ENCODE peak calls at places on chromosomes 13 and 19, in seven cellular contexts. B is IMR-90, J is mesenchymal stem cell, N is H9, U is OCI-LY7, L is trophoblast cell, Y is neuronal stem cell. C is an unnamed sample.
A peak's percentile ranks its signal among the peaks of the same experiment; 100 is the strongest.

GRCh38 chr19:10736916-10737551 is 19.2 kb downstream of the DNM2 start:
- DNase-seq in J (no peak), U (no peak), Y (no peak), L (peak; percentile 73), B (no peak), N (no peak), C (no peak)

GRCh38 chr19:30036154-30037129 is 94.4 kb downstream of the URI1 start:
- DNase-seq in B (peak; percentile 26), J (peak; percentile 3), U (no peak), N (no peak), L (peak; percentile 49), Y (no peak), C (no peak)

GRCh38 chr13:25901460-25902376 is 150.1 kb downstream of the SHISA2 start:
- DNase-seq in Y (no peak), J (peak; percentile 93), N (no peak), B (peak; percentile 11), L (no peak), U (peak; percentile 11), C (peak; percentile 94)

GRCh38 chr19:45848922-45849321 is 14.0 kb downstream of the SYMPK start:
- DNase-seq in N (no peak), J (peak; percentile 19), U (peak; percentile 11), B (no peak), Y (no peak), L (no peak), C (no peak)

GRCh38 chr13:100063333-100063732 is 25.6 kb upstream of the PCCA start:
- DNase-seq in Y (no peak), U (no peak), N (no peak), J (peak; percentile 49), L (peak; percentile 78), B (peak; percentile 44), C (no peak)

GRCh38 chr19:2360876-2361232 is 789 bp downstream of the TMPRSS9 start:
- DNase-seq in B (no peak), U (no peak), L (no peak), Y (no peak), J (no peak), N (no peak), C (no peak)

GRCh38 chr13:30898721-30899188 is 7.3 kb upstream of the MEDAG start:
- DNase-seq in Y (no peak), N (no peak), L (no peak), J (peak; percentile 100), B (peak; percentile 98), U (no peak), C (no peak)

GRCh38 chr19:58304255-58304654 is 922 bp upstream of the ERVK3-1 start:
- DNase-seq in L (no peak), B (no peak), N (no peak), U (no peak), J (no peak), Y (no peak), C (no peak)

GRCh38 chr13:89862691-89863036 is 1484.8 kb upstream of the MIR17HG start:
- DNase-seq in N (no peak), J (no peak), B (no peak), U (no peak), L (no peak), Y (no peak), C (no peak)

GRCh38 chr19:37304190-37304883 is 66.6 kb upstream of the ZNF527 start:
- DNase-seq in B (no peak), N (peak; percentile 76), L (no peak), Y (peak; percentile 41), J (no peak), U (no peak), C (no peak)

GRCh38 chr13:99442273-99442895 is 58.9 kb upstream of the TM9SF2 start:
- DNase-seq in L (peak; percentile 25), N (no peak), J (peak; percentile 51), B (peak; percentile 45), U (peak; percentile 48), Y (peak; percentile 32), C (no peak)

GRCh38 chr13:111645598-111646463 is 325.4 kb downstream of the TEX29 start:
- DNase-seq in L (no peak), B (no peak), Y (no peak), N (no peak), U (no peak), J (no peak), C (no peak)

GRCh38 chr13:111646464-111646855 is 326.0 kb downstream of the TEX29 start:
- DNase-seq in N (no peak), L (no peak), B (no peak), Y (no peak), U (no peak), J (no peak), C (no peak)

GRCh38 chr13:111652676-111653075 is 332.2 kb downstream of the TEX29 start:
- DNase-seq in L (no peak), N (peak; percentile 4), Y (no peak), U (no peak), B (no peak), J (no peak), C (no peak)

GRCh38 chr13:111654531-111654930 is 334.1 kb downstream of the TEX29 start:
- DNase-seq in N (peak; percentile 15), U (no peak), J (no peak), Y (no peak), L (no peak), B (no peak), C (no peak)

DNA sequence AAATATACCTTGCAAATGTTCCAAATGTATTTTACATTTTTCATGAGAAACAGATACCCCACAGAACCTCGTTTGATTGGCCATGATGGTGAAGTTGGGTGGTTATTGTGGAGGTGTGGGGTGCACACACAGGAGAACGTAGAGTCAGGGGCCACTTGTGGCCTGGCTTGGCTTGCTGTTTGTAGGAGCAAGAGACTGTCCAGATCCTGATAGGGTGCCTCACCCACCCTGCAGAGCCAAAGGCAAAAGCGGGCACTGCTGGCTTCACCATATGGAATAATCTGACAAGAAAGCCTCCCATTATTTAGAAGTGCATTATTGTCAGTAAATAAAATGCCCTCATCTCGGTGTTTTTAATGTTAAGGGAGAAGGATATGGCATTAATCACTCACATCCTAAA is 330.2 kb downstream of the TEX29 start:
- DNase-seq in Y (no peak), U (no peak), N (peak; percentile 2), L (no peak), J (no peak), B (no peak), C (no peak)
- H3K4me1 ChIP-seq in Y (no peaks in the 10 kb centered on the region), U (no peaks in the 10 kb centered on the region), N (no peaks in the 10 kb centered on the region), L (no peaks in the 10 kb centered on the region), J (no peaks in the 10 kb centered on the region), B (no peaks in the 10 kb centered on the region), C (no peaks in the 10 kb centered on the region)

GRCh38 chr19:41880329-41880708 is 2.7 kb upstream of the ARHGEF1 start:
- DNase-seq in L (no peak), J (no peak), Y (no peak), U (no peak), B (no peak), N (no peak), C (no peak)

GRCh38 chr19:41883821-41884733 is 1.1 kb downstream of the ARHGEF1 start:
- DNase-seq in B (peak; percentile 96), J (peak; percentile 96), N (peak; percentile 97), U (peak; percentile 98), L (peak; percentile 97), Y (peak; percentile 90), C (peak; percentile 78)

GRCh38 chr19:41886761-41887710 is 4.1 kb downstream of the ARHGEF1 start:
- DNase-seq in Y (no peak), B (no peak), L (no peak), J (no peak), U (peak; percentile 82), N (no peak), C (no peak)

GRCh38 chr19:41882568-41883462 is at the start of gene ARHGEF1:
- DNase-seq in L (no peak), U (peak; percentile 70), B (no peak), J (peak; percentile 12), Y (no peak), N (no peak), C (no peak)

GRCh38 chr19:41883463-41883820 is 458 bp downstream of the ARHGEF1 start:
- DNase-seq in L (no peak), N (no peak), B (no peak), U (no peak), J (no peak), Y (no peak), C (no peak)
- H2AFZ ChIP-seq in L (peak overlapping the region; percentile 83), N (no peak overlapping the region), B (peak overlapping the region; percentile 94), U (no peak overlapping the region), J (peak overlapping the region; percentile 49), Y (peak overlapping the region; percentile 88), C (peak overlapping the region; percentile 44)

GRCh38 chr19:15254547-15254946 is 22.3 kb upstream of the EPHX3 start:
- DNase-seq in L (no peak), Y (no peak), B (no peak), N (no peak), U (no peak), J (no peak), C (no peak)

GRCh38 chr19:15251749-15252397 is 19.6 kb upstream of the EPHX3 start:
- DNase-seq in B (peak; percentile 96), J (peak; percentile 98), Y (peak; percentile 54), L (peak; percentile 43), U (no peak), N (peak; percentile 84), C (no peak)

GRCh38 chr19:15252398-15253018 is 20.3 kb upstream of the EPHX3 start:
- DNase-seq in U (no peak), B (peak; percentile 45), J (no peak), N (peak; percentile 44), L (no peak), Y (no peak), C (no peak)

GRCh38 chr19:15253513-15253912 is 21.3 kb upstream of the EPHX3 start:
- DNase-seq in U (no peak), B (no peak), Y (no peak), J (no peak), L (no peak), N (no peak), C (no peak)

GRCh38 chr19:15253076-15253475 is 20.8 kb upstream of the EPHX3 start:
- DNase-seq in Y (no peak), B (no peak), L (no peak), J (no peak), U (no peak), N (no peak), C (no peak)
- H3K4me1 ChIP-seq in Y (no peaks in the 10 kb centered on the region), B (peaks cover 40% of the 10 kb centered on the region), L (peaks cover 37% of the 10 kb centered on the region), J (peaks cover 50% of the 10 kb centered on the region), U (no peaks in the 10 kb centered on the region), N (no peaks in the 10 kb centered on the region), C (peaks cover 24% of the 10 kb centered on the region)

GRCh38 chr19:55654323-55654832 is 457 bp upstream of the U2AF2 start:
- DNase-seq in L (peak; percentile 100), J (peak; percentile 99), Y (peak; percentile 100), U (peak; percentile 100), B (peak; percentile 99), N (peak; percentile 99), C (peak; percentile 95)

GRCh38 chr19:55656552-55656951 is 1.7 kb downstream of the U2AF2 start:
- DNase-seq in B (no peak), Y (no peak), J (no peak), N (no peak), U (no peak), L (no peak), C (no peak)

GRCh38 chr19:55654833-55655647 is at the start of gene U2AF2:
- DNase-seq in J (peak; percentile 80), Y (peak; percentile 94), U (peak; percentile 94), B (peak; percentile 89), N (peak; percentile 95), L (peak; percentile 93), C (peak; percentile 66)

GRCh38 chr19:55657004-55657747 is 2.3 kb downstream of the U2AF2 start:
- DNase-seq in J (no peak), L (no peak), N (no peak), B (no peak), U (no peak), Y (no peak), C (no peak)

DNA sequence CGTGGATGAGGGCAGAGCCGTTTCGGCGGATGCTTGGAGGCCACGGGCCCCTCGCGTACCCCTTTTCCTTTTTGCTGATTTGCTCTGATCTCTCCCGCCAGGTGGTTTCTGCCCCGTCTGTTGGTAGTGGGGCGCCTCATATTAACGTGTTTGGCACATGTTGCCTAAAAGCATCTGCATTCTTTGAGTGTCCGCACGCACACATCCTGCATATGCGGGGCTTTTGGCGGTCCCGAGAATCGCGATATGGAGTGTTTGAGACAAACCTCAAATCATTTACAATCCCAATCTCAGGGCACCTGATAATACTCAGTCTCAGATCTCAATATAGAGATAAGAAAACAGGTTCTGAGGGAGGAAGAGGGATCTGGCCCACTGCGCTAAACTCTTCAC is 809 bp downstream of the U2AF2 start:
- DNase-seq in J (no peak), L (no peak), B (no peak), N (no peak), Y (no peak), U (no peak), C (no peak)
- H2AFZ ChIP-seq in J (no peak overlapping the region), L (no peak overlapping the region), B (peak overlapping the region; percentile 93), N (no peak overlapping the region), Y (peak overlapping the region; percentile 82), U (no peak overlapping the region), C (peak overlapping the region; percentile 40)

C was measured in keratinocyte.